ENCODE peak calls at places on chromosomes 11 and 22, in seven cellular contexts. Z is GM12891, A is HepG2, Q is H1, K is K562, T is SK-N-SH, J is GM12878. I is an unnamed sample.

GRCh38 chr22:41939981-41940852 is 6.7 kb downstream of the CENPM start:
- DNase-seq in Z (no peak), A (no peak), Q (no peak), K (peak; percentile 43), T (no peak), J (peak; percentile 98), I (peak; percentile 73)

GRCh38 chr11:434496-434895 is 7.3 kb downstream of the ANO9 start:
- DNase-seq in Z (no peak), A (no peak), Q (no peak), K (no peak), T (peak; percentile 33), J (no peak), I (no peak)

GRCh38 chr11:63769719-63770443 is 1.3 kb upstream of the ZFTA start:
- DNase-seq in Z (no peak), A (no peak), Q (no peak), K (no peak), T (no peak), J (no peak), I (no peak)

GRCh38 chr11:66815646-66816045 is 27.6 kb upstream of the RCE1 start:
- DNase-seq in Z (no peak), A (no peak), Q (no peak), K (no peak), T (no peak), J (no peak), I (no peak)

GRCh38 chr11:102661040-102661439 is 35.9 kb upstream of the MMP20 start:
- DNase-seq in Z (no peak), A (no peak), Q (no peak), K (no peak), T (no peak), J (no peak), I (no peak)

GRCh38 chr22:24026733-24027132 is 15.6 kb downstream of the CABIN1 start:
- DNase-seq in Z (no peak), A (no peak), Q (no peak), K (no peak), T (peak; percentile 49), J (no peak), I (no peak)

GRCh38 chr11:85886089-85887056 is 31.2 kb downstream of the CCDC83 start:
- DNase-seq in Z (no peak), A (no peak), Q (no peak), K (no peak), T (no peak), J (no peak), I (no peak)

GRCh38 chr11:64874841-64875240 is 3.6 kb downstream of the EHD1 start:
- DNase-seq in Z (no peak), A (no peak), Q (no peak), K (no peak), T (no peak), J (no peak), I (no peak)

GRCh38 chr11:68669301-68670090 is 14.8 kb upstream of the GAL start:
- DNase-seq in Z (no peak), A (no peak), Q (no peak), K (no peak), T (no peak), J (no peak), I (no peak)

GRCh38 chr11:8372641-8373381 is 109.1 kb upstream of the LMO1 start:
- DNase-seq in Z (no peak), A (no peak), Q (no peak), K (no peak), T (no peak), J (no peak), I (no peak)

GRCh38 chr22:39818050-39818449 is 75.5 kb downstream of the ENTHD1 start:
- DNase-seq in Z (no peak), A (no peak), Q (no peak), K (peak; percentile 72), T (no peak), J (no peak), I (no peak)

GRCh38 chr11:72239849-72240460 is 4.0 kb downstream of the PHOX2A start:
- DNase-seq in Z (no peak), A (no peak), Q (no peak), K (no peak), T (no peak), J (no peak), I (no peak)

GRCh38 chr22:42937164-42937854 is 77.6 kb downstream of the PACSIN2 start:
- DNase-seq in Z (no peak), A (no peak), Q (no peak), K (peak; percentile 66), T (no peak), J (no peak), I (no peak)

GRCh38 chr22:30857791-30858190 is 110.8 kb downstream of the MORC2 start:
- DNase-seq in Z (no peak), A (no peak), Q (no peak), K (no peak), T (no peak), J (no peak), I (no peak)

GRCh38 chr22:41446057-41446501 is 522 bp downstream of the TOB2 start:
- DNase-seq in Z (no peak), A (no peak), Q (no peak), K (peak; percentile 23), T (no peak), J (no peak), I (no peak)

GRCh38 chr11:132718711-132719641 is 813.3 kb downstream of the OPCML start:
- DNase-seq in Z (no peak), A (no peak), Q (no peak), K (no peak), T (no peak), J (no peak), I (no peak)

GRCh38 chr22:18050065-18050464 is 25.7 kb upstream of the MICAL3 start:
- DNase-seq in Z (no peak), A (no peak), Q (no peak), K (no peak), T (no peak), J (no peak), I (no peak)

GRCh38 chr11:2750601-2751522 is 51.1 kb upstream of the KCNQ1OT1 start:
- DNase-seq in Z (no peak), A (no peak), Q (no peak), K (peak; percentile 50), T (peak; percentile 72), J (no peak), I (no peak)

GRCh38 chr11:64765841-64766682 is 6.3 kb upstream of the PYGM start:
- DNase-seq in Z (no peak), A (no peak), Q (no peak), K (no peak), T (peak; percentile 47), J (no peak), I (no peak)

GRCh38 chr22:50473855-50474671 is 772 bp downstream of the SBF1 start:
- DNase-seq in Z (no peak), A (no peak), Q (no peak), K (peak; percentile 24), T (peak; percentile 81), J (no peak), I (no peak)

GRCh38 chr22:40691532-40691931 is 12.2 kb downstream of the MCHR1 start:
- DNase-seq in Z (no peak), A (no peak), Q (no peak), K (no peak), T (no peak), J (no peak), I (no peak)

GRCh38 chr22:41092847-41093371 is 517 bp downstream of the EP300 start:
- DNase-seq in Z (no peak), A (peak; percentile 15), Q (no peak), K (peak; percentile 44), T (peak; percentile 21), J (no peak), I (peak; percentile 20)

GRCh38 chr11:22510741-22511140 is 114.9 kb downstream of the FANCF start:
- DNase-seq in Z (no peak), A (no peak), Q (no peak), K (no peak), T (no peak), J (no peak), I (no peak)

GRCh38 chr11:61482513-61482912 is 26.0 kb upstream of the LRRC10B start:
- DNase-seq in Z (no peak), A (no peak), Q (peak; percentile 44), K (peak; percentile 66), T (peak; percentile 70), J (no peak), I (no peak)

GRCh38 chr11:36635463-36635862 is 37.4 kb upstream of the RAG2 start:
- DNase-seq in Z (no peak), A (no peak), Q (no peak), K (no peak), T (no peak), J (no peak), I (no peak)

GRCh38 chr22:39135092-39135896 is 17.2 kb downstream of the CBX7 start:
- DNase-seq in Z (peak; percentile 81), A (peak; percentile 55), Q (peak; percentile 50), K (peak; percentile 64), T (peak; percentile 90), J (no peak), I (peak; percentile 65)

DNA sequence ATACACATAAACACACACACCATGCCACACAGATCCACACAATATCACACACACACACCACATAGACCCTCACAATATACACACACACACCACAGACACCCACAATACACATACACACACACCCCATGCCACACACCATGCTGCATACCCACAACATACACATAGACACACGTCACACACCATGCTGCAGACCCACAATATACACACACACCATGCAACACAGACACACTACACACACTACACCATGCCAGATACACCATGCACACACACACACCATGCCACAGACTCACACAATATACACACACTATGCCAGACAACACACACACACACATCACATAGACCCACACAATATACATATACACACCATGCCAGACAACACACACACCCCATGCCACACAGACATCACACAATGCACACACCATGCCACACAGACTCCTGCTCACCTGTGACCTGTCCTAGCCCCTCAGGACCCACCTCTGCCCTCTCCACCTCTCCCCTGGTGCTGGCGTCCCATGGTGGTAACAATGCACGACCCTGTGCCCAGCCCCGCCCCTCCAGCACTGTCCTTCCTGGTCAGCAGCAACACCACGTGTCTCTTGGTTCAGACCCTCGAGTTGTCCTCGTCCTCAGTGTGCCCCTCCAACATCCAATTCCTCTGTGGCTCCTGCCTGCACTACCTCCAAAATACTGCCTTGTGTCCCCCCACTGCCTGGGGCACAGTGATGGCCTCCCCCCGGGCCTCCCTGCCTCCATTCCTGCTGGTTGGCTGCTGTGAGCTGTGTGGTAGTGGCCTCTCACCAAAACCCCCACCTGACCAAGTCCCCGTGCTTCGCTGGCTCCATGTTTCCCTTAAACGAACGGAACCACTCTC is 23.7 kb upstream of the RFPL3 start:
- DNase-seq in Z (no peak), A (no peak), Q (no peak), K (no peak), T (no peak), J (no peak), I (no peak)
- TF ChIP-seq POLR2AphosphoS5 in Z (no peak), A (no peak), Q (no peak), K (no peak), T (no peak), J (no peak), I (no peak)

GRCh38 chr22:44972363-44973083 is 37.3 kb downstream of the PHF21B start:
- DNase-seq in Z (no peak), A (no peak), Q (no peak), K (no peak), T (no peak), J (no peak), I (no peak)
- TF ChIP-seq TAF1 in Z (no peak), A (no peak), Q (no peak), K (no peak), T (no peak), J (peak; percentile 20), I (no peak)

GRCh38 chr22:36893262-36893661 is 20.2 kb upstream of the CSF2RB start:
- DNase-seq in Z (no peak), A (no peak), Q (no peak), K (no peak), T (no peak), J (no peak), I (no peak)
- TF ChIP-seq POLR2AphosphoS5 in Z (no peak), A (no peak), Q (no peak), K (no peak), T (no peak), J (no peak), I (no peak)

GRCh38 chr11:9385288-9385902 is 943 bp downstream of the IPO7 start:
- DNase-seq in Z (no peak), A (peak; percentile 76), Q (no peak), K (peak; percentile 73), T (no peak), J (no peak), I (peak; percentile 22)
- TF ChIP-seq TAF1 in Z (no peak), A (no peak), Q (no peak), K (no peak), T (no peak), J (no peak), I (no peak)

I was measured in GM12892.